ENCODE peak calls at places on chromosome 19, in four cellular contexts. P is K562, W is GM12878, C is HepG2. K is an unnamed sample.

GRCh38 chr19:29636553-29637325 is 28.5 kb upstream of the PLEKHF1 start:
- DNase-seq in P (no peak), W (no peak), C (no peak), K (no peak)

GRCh38 chr19:41019346-41019745 is 28.3 kb downstream of the CYP2B6 start:
- DNase-seq in P (peak; percentile 2), W (no peak), C (no peak), K (no peak)

GRCh38 chr19:42279902-42280760 is 11.1 kb downstream of the CIC start:
- DNase-seq in P (peak; percentile 93), W (peak; percentile 74), C (peak; percentile 79), K (no peak)

GRCh38 chr19:38792250-38793111 is 3.5 kb downstream of the LGALS7B start:
- DNase-seq in P (no peak), W (no peak), C (no peak), K (peak; percentile 70)

GRCh38 chr19:964761-965694 is 19.1 kb upstream of the WDR18 start:
- DNase-seq in P (no peak), W (no peak), C (no peak), K (no peak)

GRCh38 chr19:51259348-51260245 is 8.7 kb downstream of the SIGLECL1 start:
- DNase-seq in P (peak; percentile 57), W (peak; percentile 12), C (peak; percentile 24), K (peak; percentile 69)

GRCh38 chr19:10643166-10643967 is 10.8 kb upstream of the ILF3 start:
- DNase-seq in P (peak; percentile 4), W (no peak), C (no peak), K (no peak)

GRCh38 chr19:40567750-40568494 is 8.8 kb upstream of the SHKBP1 start:
- DNase-seq in P (no peak), W (no peak), C (no peak), K (no peak)

GRCh38 chr19:12647490-12648071 is 19.0 kb downstream of the MAN2B1 start:
- DNase-seq in P (peak; percentile 94), W (no peak), C (no peak), K (peak; percentile 80)

GRCh38 chr19:9132422-9132821 is 5.7 kb upstream of the OR7G3 start:
- DNase-seq in P (no peak), W (no peak), C (no peak), K (no peak)

GRCh38 chr19:29454109-29454508 is 71.7 kb upstream of the VSTM2B start:
- DNase-seq in P (no peak), W (no peak), C (no peak), K (no peak)

GRCh38 chr19:17488593-17489391 is 18.5 kb downstream of the SLC27A1 start:
- DNase-seq in P (peak; percentile 97), W (no peak), C (peak; percentile 88), K (peak; percentile 97)

GRCh38 chr19:55622242-55622969 is 2.0 kb downstream of the ZNF784 start:
- DNase-seq in P (peak; percentile 5), W (no peak), C (no peak), K (no peak)

GRCh38 chr19:36420961-36421748 is 2.7 kb upstream of the ZFP82 start:
- DNase-seq in P (no peak), W (no peak), C (no peak), K (no peak)

GRCh38 chr19:3785938-3786824 is at the start of gene MATK:
- DNase-seq in P (peak; percentile 86), W (no peak), C (no peak), K (no peak)

GRCh38 chr19:3783660-3784584 is 2.3 kb downstream of the MATK start:
- DNase-seq in P (peak; percentile 57), W (no peak), C (peak; percentile 47), K (no peak)

GRCh38 chr19:3782903-3783302 is 3.3 kb downstream of the MATK start:
- DNase-seq in P (no peak), W (no peak), C (no peak), K (no peak)

GRCh38 chr19:3784607-3785463 is 1.3 kb downstream of the MATK start:
- DNase-seq in P (no peak), W (no peak), C (no peak), K (no peak)

DNA sequence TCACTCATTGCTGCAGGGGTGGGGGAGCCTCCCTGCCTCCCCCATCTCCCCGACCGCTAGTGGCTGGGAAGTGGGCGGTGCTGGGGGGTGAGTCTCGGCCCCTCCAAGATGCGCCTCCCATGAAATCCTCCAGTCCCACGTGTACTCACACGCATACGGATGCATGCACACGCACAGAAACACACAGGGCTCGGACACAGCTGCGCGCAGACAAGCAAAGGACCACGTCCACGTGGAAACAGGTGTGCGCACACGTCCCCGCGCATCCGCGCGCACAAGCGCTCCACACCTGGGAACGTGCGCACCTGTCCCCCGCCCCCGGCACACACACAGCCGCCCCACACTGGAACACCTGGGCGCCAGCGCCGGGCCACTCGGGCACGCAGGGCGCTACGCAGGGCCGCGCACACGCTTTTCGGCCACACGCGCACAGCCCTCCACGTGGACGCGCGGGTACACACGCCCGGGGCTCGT is 680 bp downstream of the MATK start:
- DNase-seq in P (peak; percentile 77), W (no peak), C (no peak), K (no peak)
- TF ChIP-seq HDAC6 in P (no peak), W (peak; percentile 96), C (no peak), K (no peak)

GRCh38 chr19:3822683-3823344 is 36.6 kb upstream of the MATK start:
- DNase-seq in P (no peak), W (no peak), C (no peak), K (no peak)

GRCh38 chr19:3823345-3823704 is 37.1 kb upstream of the MATK start:
- DNase-seq in P (no peak), W (no peak), C (no peak), K (no peak)

GRCh38 chr19:3819989-3820388 is 33.8 kb upstream of the MATK start:
- DNase-seq in P (no peak), W (no peak), C (no peak), K (no peak)

GRCh38 chr19:3821156-3821555 is 35.0 kb upstream of the MATK start:
- DNase-seq in P (no peak), W (no peak), C (no peak), K (no peak)

DNA sequence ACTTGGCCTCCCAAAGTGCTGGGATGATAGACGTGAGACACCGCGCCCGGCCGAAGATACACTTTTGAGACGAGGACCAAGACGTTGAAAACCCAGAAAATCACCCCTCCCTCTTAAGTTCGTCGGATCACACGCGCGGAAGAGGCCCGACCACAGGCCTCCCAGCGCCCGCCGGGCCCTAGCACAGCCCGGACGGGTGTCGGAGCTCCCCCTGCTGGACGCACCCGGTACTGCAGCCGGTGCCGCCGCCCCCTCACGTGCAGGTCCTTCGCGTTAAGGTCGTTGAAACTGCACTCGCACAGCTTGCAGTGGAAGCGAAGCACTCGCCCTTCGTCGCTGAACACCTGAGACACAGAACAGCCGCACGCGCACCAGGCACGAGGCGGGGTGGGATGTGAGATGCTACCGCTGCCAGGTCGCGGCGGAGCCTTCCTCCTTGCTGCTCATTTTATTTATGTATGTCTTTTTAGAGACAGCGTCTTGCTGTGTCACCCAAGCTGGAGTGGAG is 35.7 kb upstream of the MATK start:
- DNase-seq in P (peak; percentile 91), W (no peak), C (peak; percentile 20), K (peak; percentile 51)
- TF ChIP-seq CBX5 in P (no peak), W (no peak), C (no peak), K (no peak)

GRCh38 chr19:18670313-18670712 is 13.2 kb upstream of the CRTC1 start:
- DNase-seq in P (no peak), W (no peak), C (no peak), K (no peak)

GRCh38 chr19:18674616-18675015 is 8.9 kb upstream of the CRTC1 start:
- DNase-seq in P (no peak), W (no peak), C (no peak), K (no peak)

GRCh38 chr19:18671303-18672043 is 12.0 kb upstream of the CRTC1 start:
- DNase-seq in P (no peak), W (no peak), C (no peak), K (no peak)

GRCh38 chr19:18672044-18672451 is 11.4 kb upstream of the CRTC1 start:
- DNase-seq in P (no peak), W (no peak), C (no peak), K (no peak)

GRCh38 chr19:18672606-18673337 is 10.7 kb upstream of the CRTC1 start:
- DNase-seq in P (no peak), W (no peak), C (no peak), K (no peak)
- TF ChIP-seq RAD21 in P (no peak), W (peak; percentile 38), C (no peak), K (peak; percentile 73)

GRCh38 chr19:5291588-5292193 is 48.9 kb downstream of the PTPRS start:
- DNase-seq in P (no peak), W (no peak), C (no peak), K (no peak)

GRCh38 chr19:5293607-5294089 is 47.0 kb downstream of the PTPRS start:
- DNase-seq in P (peak; percentile 38), W (no peak), C (no peak), K (no peak)

GRCh38 chr19:5290336-5291262 is 50.0 kb downstream of the PTPRS start:
- DNase-seq in P (peak; percentile 47), W (no peak), C (no peak), K (no peak)

GRCh38 chr19:5292843-5293606 is 47.6 kb downstream of the PTPRS start:
- DNase-seq in P (peak; percentile 97), W (no peak), C (no peak), K (peak; percentile 51)

GRCh38 chr19:5292453-5292842 is 48.2 kb downstream of the PTPRS start:
- DNase-seq in P (no peak), W (no peak), C (no peak), K (no peak)
- TF ChIP-seq HDAC6 in P (no peak), W (no peak), C (no peak), K (no peak)

GRCh38 chr19:48772503-48772953 is 17.2 kb downstream of the FGF21 start:
- DNase-seq in P (no peak), W (no peak), C (peak; percentile 94), K (no peak)
- TF ChIP-seq CBX5 in P (no peak), W (no peak), C (peak; percentile 16), K (no peak)

GRCh38 chr19:35260694-35261304 is 8.0 kb upstream of the USF2 start:
- DNase-seq in P (no peak), W (no peak), C (no peak), K (no peak)
- TF ChIP-seq RAD21 in P (no peak), W (no peak), C (no peak), K (no peak)

DNA sequence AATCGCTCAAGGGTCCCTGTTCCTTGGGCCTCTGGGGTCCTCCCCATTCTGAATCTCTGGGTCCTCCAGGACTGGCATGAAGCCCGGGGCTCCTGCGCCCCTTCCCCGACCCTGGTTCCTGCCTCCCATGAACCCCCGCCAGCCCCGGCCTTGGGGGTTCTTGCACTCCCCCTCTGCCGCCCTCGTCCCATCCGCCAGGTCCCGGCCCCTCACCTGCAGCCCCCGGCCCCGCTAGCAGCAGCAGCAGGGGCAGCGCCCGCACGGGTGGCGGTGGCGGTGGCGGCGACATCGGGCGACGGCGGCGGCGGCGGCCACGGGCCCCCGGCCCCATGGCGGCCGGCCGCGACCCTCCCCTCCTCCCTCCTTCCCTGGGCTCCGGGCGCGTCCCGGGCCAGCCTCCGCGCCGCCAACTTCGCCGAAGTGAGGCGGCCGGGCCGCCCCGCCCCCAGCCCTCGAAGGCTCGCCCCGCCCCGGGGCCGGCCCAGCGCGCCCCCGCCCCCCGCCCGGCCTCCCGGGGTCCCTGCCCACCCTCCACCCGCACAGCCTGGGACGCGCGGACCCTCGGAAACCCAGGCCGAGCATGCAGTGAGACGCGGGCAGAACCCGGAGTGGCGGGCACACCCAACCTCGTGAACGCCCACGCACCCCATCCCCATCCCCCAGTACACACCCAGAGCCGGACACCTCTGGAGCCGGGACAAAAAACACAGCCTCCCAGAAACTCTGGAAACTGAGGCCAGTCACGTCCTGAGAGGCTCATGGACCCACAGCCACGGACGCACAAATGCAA is at the start of gene NOTCH3:
- DNase-seq in P (peak; percentile 46), W (no peak), C (no peak), K (peak; percentile 77)
- TF ChIP-seq HDAC6 in P (no peak), W (no peak), C (no peak), K (no peak)